ENCODE peak calls at places on chromosomes 12 and 14, in six cellular contexts. F is coronary artery; K is CD8-positive, alpha-beta T cell; S is lower lobe of right lung; V is uterus; B is upper lobe of right lung. H is an unnamed sample.

GRCh38 chr12:98220636-98221035 is 294.8 kb upstream of the TMPO start:
- DNase-seq in F (no peak), K (no peak), S (no peak), V (no peak), B (no peak), H (no peak)

GRCh38 chr12:117456076-117456475 is 94.7 kb upstream of the NOS1 start:
- DNase-seq in F (no peak), K (no peak), S (no peak), V (no peak), B (no peak), H (no peak)

GRCh38 chr12:120719496-120720233 is 6.0 kb upstream of the ACADS start:
- DNase-seq in F (no peak), K (no peak), S (no peak), V (no peak), B (no peak), H (no peak)

GRCh38 chr12:57461326-57461903 is 1.8 kb downstream of the GLI1 start:
- DNase-seq in F (peak; percentile 89), K (no peak), S (no peak), V (peak; percentile 74), B (peak; percentile 71), H (no peak)

GRCh38 chr14:92400579-92401444 is 77.8 kb downstream of the SLC24A4 start:
- DNase-seq in F (no peak), K (no peak), S (no peak), V (no peak), B (no peak), H (no peak)

GRCh38 chr14:42002139-42002538 is 395.5 kb downstream of the LRFN5 start:
- DNase-seq in F (no peak), K (no peak), S (no peak), V (no peak), B (no peak), H (no peak)

GRCh38 chr12:75660805-75661404 is 149.5 kb upstream of the KRR1 start:
- DNase-seq in F (no peak), K (no peak), S (no peak), V (no peak), B (no peak), H (no peak)

GRCh38 chr14:94887591-94887990 is 117.7 kb upstream of the GSC start:
- DNase-seq in F (no peak), K (no peak), S (no peak), V (no peak), B (no peak), H (no peak)

GRCh38 chr12:92518071-92518470 is 184.7 kb upstream of the PLEKHG7 start:
- DNase-seq in F (no peak), K (no peak), S (no peak), V (no peak), B (no peak), H (no peak)

GRCh38 chr14:95460647-95461478 is 55.6 kb downstream of the SYNE3 start:
- DNase-seq in F (no peak), K (no peak), S (no peak), V (peak; percentile 60), B (no peak), H (no peak)

GRCh38 chr12:82527165-82527780 is 159.4 kb upstream of the TMTC2 start:
- DNase-seq in F (no peak), K (no peak), S (no peak), V (no peak), B (no peak), H (no peak)

GRCh38 chr14:28709571-28710305 is 56.8 kb upstream of the FOXG1 start:
- DNase-seq in F (no peak), K (no peak), S (no peak), V (no peak), B (no peak), H (no peak)

GRCh38 chr12:54047964-54048303 is 5.7 kb upstream of the HOXC4 start:
- DNase-seq in F (no peak), K (no peak), S (no peak), V (no peak), B (no peak), H (no peak)

GRCh38 chr12:121239335-121239678 is 29.4 kb downstream of the P2RX4 start:
- DNase-seq in F (no peak), K (no peak), S (no peak), V (no peak), B (no peak), H (no peak)

GRCh38 chr12:24573621-24574020 is 375.3 kb downstream of the BCAT1 start:
- DNase-seq in F (no peak), K (no peak), S (no peak), V (no peak), B (no peak), H (no peak)

GRCh38 chr12:108040968-108041367 is 88.1 kb upstream of the WSCD2 start:
- DNase-seq in F (no peak), K (no peak), S (no peak), V (no peak), B (no peak), H (no peak)

GRCh38 chr12:6469609-6470374 is 685 bp downstream of the VAMP1 start:
- DNase-seq in F (no peak), K (no peak), S (no peak), V (no peak), B (no peak), H (no peak)

GRCh38 chr12:116861331-116861730 is 19.9 kb downstream of the HRK start:
- DNase-seq in F (no peak), K (no peak), S (no peak), V (peak; percentile 31), B (no peak), H (no peak)

GRCh38 chr12:94186461-94187237 is 38.3 kb downstream of the PLXNC1 start:
- DNase-seq in F (no peak), K (no peak), S (peak; percentile 51), V (peak; percentile 76), B (peak; percentile 67), H (no peak)

GRCh38 chr12:116370004-116370404 is 92.5 kb upstream of the MED13L start:
- DNase-seq in F (no peak), K (no peak), S (no peak), V (no peak), B (no peak), H (no peak)

GRCh38 chr12:120536064-120536791 is 2.1 kb downstream of the RNF10 start:
- DNase-seq in F (no peak), K (no peak), S (no peak), V (no peak), B (no peak), H (no peak)

GRCh38 chr12:81546811-81547210 is 212.3 kb downstream of the PPFIA2 start:
- DNase-seq in F (no peak), K (no peak), S (no peak), V (no peak), B (no peak), H (no peak)

DNA sequence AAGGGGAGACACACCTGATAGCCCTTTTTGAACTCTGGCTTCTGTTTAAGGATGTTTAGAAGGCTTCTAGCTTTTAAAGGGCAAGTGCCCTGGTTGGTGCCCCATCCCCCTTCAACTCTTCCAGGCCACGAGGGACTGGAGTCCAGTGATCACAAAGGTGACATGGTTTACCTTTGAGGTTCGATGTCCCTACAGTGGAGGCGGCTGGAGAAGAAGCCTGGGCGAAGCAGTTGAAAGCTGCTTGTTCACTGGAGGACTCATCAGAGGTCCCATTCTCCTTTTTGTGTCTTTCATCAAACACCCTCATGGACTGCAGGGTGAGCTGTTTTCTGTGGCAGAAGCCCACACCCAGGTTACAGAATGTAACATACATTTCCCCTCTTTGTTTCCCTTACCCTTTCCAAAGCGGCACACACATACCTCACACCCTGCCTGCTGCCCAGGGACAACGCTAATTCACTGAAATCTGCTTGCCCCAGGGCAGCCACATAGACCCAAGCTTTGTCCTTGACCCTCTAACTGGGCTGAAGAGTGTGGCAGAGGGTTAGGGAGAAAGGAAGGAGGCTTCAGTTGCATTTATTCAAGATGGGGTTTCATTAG is 7.7 kb downstream of the TBX3 start:
- DNase-seq in F (no peak), K (no peak), S (no peak), V (no peak), B (no peak), H (no peak)
- H3K4me3 ChIP-seq in F (no peak overlapping the region), K (no peak overlapping the region), S (peak overlapping the region; percentile 50), V (no peak overlapping the region), B (peak overlapping the region; percentile 24), H (no peak overlapping the region)

DNA sequence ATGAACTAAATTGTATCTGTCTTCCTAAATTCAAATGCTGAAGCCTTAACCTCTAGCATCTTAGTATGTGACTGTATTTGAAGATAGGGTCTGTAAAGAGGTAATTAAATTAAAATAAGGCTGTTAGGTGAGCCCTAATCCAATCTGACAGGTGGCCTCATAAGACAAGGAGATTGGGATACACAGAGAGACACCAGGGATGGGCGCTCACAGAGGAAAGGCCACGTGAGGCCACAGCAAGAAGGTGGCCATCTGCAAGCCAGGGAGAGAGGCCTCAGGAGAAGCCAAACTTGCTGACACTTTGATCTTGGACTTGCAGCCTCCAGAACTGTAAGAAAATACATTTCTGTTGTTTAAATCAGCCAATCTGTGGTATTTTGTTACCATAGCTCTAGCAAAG is 110.6 kb downstream of the GTF2A1 start:
- DNase-seq in F (no peak), K (no peak), S (no peak), V (no peak), B (no peak), H (no peak)
- TF ChIP-seq CTCF in F (no peak), K (no peak), S (no peak), V (no peak), B (no peak), H (no peak)

GRCh38 chr12:8028267-8028666 is 4.2 kb upstream of the FOXJ2 start:
- DNase-seq in F (no peak), K (no peak), S (no peak), V (no peak), B (no peak), H (no peak)

GRCh38 chr12:8030189-8030588 is 2.3 kb upstream of the FOXJ2 start:
- DNase-seq in F (no peak), K (no peak), S (no peak), V (no peak), B (no peak), H (no peak)

GRCh38 chr12:8027856-8028255 is 4.7 kb upstream of the FOXJ2 start:
- DNase-seq in F (no peak), K (no peak), S (no peak), V (no peak), B (no peak), H (no peak)

GRCh38 chr12:8031872-8032241 is 659 bp upstream of the FOXJ2 start:
- DNase-seq in F (no peak), K (no peak), S (no peak), V (no peak), B (no peak), H (no peak)

GRCh38 chr12:8026282-8026637 is 6.3 kb upstream of the FOXJ2 start:
- DNase-seq in F (no peak), K (no peak), S (no peak), V (no peak), B (no peak), H (no peak)
- H3K4me3 ChIP-seq in F (peak overlapping the region; percentile 92), K (peak overlapping the region; percentile 84), S (peak overlapping the region; percentile 74), V (peak overlapping the region; percentile 65), B (peak overlapping the region; percentile 80), H (peak overlapping the region; percentile 73)

DNA sequence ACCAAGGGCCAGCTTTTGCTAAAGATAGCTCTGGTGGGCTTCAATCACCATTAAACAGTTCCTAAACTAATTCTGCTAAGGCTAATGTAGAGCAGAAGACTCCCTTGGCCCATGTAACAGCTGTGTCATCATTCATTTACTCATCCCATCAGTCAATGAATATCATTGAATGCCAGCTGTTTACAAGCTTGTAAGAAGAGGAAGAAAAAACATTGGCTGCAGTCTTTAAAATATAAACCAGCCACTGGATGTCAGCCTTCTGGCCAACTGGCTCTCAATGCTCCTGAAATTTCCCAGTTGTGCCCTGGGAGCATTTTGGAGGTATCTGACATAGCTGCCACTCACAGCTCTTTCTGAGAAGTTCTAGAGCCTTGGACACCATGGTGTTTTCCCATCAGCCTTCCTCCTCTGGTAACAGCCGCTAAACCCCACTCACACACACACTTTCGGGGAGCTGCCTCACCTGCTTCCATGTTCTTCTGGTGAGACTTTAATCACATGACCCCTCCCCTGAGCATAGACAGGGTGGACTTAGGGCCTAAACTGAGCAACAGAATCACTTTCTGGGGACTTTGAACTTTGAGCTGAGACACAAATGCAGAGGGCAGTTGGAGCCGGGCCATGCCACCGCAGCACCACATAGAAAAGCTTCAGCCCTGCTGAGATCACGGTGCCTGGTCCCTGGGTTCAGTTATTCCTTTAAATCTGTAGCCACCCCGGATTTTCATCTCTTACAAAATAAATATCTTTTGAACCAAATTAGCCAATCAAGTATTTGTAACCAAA is 18.2 kb upstream of the MAP3K9 start:
- DNase-seq in F (no peak), K (no peak), S (no peak), V (no peak), B (no peak), H (no peak)
- TF ChIP-seq CTCF in F (no peak), K (no peak), S (no peak), V (no peak), B (no peak), H (no peak)

H was measured in suprapubic skin.